ENCODE peak calls at places on chromosomes 5 and 9, in four cellular contexts. F is WTC11, M is HepG2, B is K562. K is an unnamed sample.

GRCh38 chr5:27944471-27944870 is 906.1 kb upstream of the CDH9 start:
- DNase-seq in B (no peak), F (no peak), M (no peak), K (no peak)

GRCh38 chr9:105132576-105132975 is 111.9 kb upstream of the SLC44A1 start:
- DNase-seq in B (no peak), M (peak), F (no peak), K (no peak)

GRCh38 chr9:98833090-98833956 is 25.9 kb downstream of the GALNT12 start:
- DNase-seq in F (no peak), B (peak), M (no peak), K (no peak)

GRCh38 chr5:83562817-83563557 is 91.4 kb downstream of the VCAN start:
- DNase-seq in B (no peak), M (peak), F (no peak), K (no peak)

GRCh38 chr5:166883016-166883415 is 1408.4 kb upstream of the WWC1 start:
- DNase-seq in F (no peak), M (no peak), B (no peak), K (no peak)

GRCh38 chr9:106916491-106917235 is 53.7 kb downstream of the ZNF462 start:
- DNase-seq in B (no peak), M (peak), F (no peak), K (no peak)

GRCh38 chr9:128048663-128049062 is 18.5 kb downstream of the NAIF1 start:
- DNase-seq in B (peak), F (no peak), M (no peak), K (no peak)

GRCh38 chr5:93395891-93396465 is 185.0 kb downstream of the NR2F1-AS1 start:
- DNase-seq in B (no peak), M (no peak), F (no peak), K (no peak)

GRCh38 chr9:37574241-37574721 is 1.9 kb downstream of the FBXO10 start:
- DNase-seq in M (no peak), F (no peak), B (no peak), K (peak)

DNA sequence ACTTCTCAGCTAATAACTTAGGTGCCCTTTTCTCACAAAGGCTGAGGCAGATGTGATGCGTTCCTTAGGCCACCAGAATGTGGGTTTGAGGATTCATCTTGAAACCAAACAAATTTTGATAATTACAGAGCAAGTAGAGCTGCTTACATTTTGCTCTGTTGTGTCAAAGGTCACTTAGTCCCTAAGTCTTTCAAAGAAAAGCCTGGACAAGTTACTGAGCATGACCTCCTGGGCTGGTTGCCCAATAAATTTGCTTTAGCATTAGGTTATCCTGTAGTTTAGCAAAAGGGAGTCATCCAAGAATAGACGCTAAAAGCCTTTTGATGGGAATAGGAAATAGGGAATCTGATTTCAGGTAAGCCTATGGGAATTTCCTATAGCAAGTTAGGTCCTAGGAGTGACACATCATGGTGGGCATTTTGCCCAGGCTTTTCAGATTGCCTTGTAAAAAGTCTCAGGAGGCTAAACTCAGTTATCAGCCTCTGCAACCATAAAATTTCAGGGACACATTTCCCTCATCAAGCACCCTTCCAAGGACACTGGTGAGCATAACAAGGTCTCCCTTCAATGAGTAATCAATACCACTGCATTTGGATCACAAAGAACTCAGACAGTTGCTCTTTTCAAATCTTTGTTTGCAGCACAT is 67.5 kb upstream of the RANBP3L start:
- DNase-seq in F (no peak), B (no peak), M (no peak), K (no peak)
- TF ChIP-seq ELF4 in F (no peak), B (no peak), M (no peak), K (no peak)

DNA sequence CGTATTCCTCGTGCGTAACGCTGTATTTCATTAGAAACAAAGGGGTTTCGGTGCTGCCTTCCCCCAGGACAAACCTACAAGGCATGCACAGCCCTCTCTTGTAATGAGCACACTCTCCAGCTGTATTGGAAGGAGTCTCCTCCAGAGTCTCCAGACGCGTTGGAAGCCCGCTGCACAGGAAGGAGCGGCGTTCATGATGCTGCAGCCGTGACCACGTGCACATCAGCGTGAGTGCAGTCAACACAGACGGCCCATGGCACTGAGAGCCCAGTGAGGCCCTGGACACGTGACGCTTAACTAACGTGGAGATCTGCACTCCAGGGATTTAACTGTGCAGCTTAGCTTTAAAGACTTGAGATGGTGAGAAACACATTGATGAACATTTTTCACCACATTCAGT is 209.0 kb upstream of the IRX1 start:
- DNase-seq in M (no peak), F (no peak), B (no peak), K (no peak)
- TF ChIP-seq ELF4 in M (no peak), F (no peak), B (no peak), K (no peak)

DNA sequence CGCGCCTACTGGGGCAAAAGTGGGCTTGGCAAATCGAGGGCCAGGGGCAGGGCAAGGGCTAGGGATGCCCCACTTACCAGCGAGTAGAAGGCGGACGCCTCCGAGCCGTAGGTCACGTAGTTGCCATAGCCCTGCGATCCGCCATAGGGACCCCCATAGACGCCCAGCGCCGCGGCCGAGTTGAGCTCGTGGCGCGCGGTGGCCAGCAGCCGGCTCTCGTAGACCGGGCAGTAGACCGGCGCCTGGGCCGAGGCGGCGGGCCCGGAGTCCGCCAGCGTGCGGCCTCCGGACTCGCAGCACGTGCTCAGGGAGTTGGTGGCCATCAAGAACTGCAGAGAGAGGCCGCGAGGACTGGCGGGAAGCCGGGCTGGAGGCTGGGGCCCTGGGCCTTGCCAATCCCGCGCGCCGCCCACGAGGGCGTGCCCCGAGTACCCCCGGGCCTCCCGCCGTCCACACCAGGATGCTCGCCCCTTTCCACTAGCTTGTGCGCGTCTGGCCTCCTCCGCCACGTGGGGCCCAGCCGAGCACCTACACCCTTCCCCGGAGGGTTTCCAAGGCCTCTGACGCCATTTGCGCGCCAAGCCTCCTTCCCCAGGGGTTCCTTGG is 891 bp downstream of the IRX4 start:
- DNase-seq in B (no peak), F (peak), M (no peak), K (no peak)
- TF ChIP-seq ELF4 in B (no peak), F (no peak), M (no peak), K (no peak)

GRCh38 chr9:32434892-32435291 is 50.4 kb downstream of the ACO1 start:
- DNase-seq in M (no peak), B (no peak), F (no peak), K (no peak)
- TF ChIP-seq ELF4 in M (no peak), B (no peak), F (no peak), K (no peak)

DNA sequence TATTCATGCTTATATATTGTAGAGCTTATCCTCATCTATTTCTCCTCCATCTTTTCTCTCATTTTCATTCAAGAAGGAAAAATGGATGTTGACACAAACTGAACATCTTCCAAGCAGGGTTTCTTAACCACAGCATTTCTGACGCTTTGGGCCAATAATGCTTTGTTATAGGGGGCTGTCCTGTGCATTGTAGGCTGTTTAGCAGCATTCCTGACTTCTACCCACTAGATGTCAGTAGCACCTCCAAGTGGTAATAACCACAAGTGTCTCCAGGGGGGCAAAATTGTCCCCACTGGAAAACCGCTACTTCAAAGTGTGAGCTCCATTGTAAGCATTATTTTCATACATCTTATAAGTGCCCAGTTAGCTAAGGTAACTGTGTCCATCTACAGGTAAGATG is 2.6 kb upstream of the TXNDC8 start:
- DNase-seq in F (peak), M (peak), B (no peak), K (no peak)
- TF ChIP-seq ELF4 in F (no peak), M (no peak), B (no peak), K (no peak)

DNA sequence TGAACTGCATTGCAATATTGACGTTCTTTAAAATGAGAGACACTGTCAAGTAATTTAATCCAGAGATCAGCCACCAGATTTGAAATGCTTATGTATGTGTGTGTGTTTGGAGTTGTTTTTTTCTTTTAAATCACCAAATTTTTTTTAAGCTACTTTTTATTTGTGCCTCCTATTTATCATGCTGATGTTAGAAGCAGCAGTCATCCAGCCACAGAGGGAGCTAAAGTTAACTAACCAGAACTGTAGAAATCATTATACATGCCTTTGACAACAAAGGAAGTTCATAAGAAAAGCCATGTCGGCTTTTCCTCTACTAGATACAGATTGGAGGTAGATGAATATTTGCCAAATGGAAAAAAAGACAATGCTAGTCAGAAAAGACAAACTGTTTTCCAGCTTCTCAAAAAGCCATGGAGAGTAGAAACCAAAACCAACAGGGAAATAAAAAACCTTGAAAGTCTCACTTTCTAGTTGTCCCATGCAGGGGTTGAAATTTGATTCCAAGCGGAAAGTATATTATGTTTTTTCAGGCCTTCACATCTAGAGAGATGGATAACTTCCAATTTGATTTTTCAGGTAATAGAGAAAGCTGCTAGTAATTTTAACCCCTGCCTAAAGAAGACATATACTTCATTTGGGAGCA is 4.5 kb downstream of the PURA start:
- DNase-seq in F (no peak), M (no peak), B (no peak), K (no peak)
- TF ChIP-seq ELF4 in F (no peak), M (no peak), B (no peak), K (no peak)

DNA sequence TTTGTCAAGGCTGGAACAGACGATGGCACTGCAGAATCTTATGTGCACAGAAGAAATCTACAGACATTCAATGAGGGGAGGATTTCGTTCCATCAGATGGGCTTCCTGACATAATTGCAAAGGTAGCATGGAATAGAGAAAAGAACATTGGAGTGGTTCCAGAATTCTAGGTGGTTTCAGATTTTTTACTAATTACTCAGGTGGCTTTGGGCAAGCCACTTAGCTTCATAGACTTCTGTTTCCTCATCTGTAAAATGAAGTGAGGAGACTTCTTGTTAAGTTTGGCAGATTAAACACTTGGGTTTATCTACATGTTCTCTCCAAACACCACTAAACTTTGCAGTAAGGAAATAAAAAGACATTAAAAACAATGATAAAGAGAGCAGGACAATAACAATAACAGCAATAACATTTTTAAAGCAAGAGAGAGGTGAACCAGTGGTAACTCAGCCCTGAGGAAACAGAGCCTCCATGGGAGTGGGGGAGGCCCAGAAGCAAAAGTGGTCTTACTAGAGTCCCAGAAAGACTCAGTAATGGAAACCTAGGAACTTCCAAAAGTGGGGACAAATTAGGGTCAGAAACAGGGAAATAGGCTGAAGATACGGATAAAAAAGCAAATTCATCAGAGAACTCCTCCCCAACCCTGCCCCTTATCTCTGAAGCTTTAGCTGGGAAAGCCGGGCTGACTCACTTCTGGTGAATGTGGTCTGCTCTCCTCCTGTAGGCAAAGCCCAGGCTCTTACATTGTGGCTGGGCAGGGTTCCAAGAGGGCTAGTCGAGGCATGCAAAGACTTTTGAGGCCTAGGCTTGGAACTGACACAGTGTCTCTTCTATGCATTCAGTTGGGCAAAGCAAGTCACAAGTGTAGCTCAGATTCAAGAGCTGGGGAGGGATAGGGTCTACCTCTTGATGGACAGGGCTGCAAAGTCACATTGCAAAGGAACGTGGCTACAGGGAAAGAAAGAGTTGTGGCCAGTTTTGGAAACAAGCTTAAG is 11.8 kb upstream of the ACTBL2 start:
- DNase-seq in F (no peak), B (peak), M (peak), K (peak)
- TF ChIP-seq ELF4 in F (no peak), B (no peak), M (no peak), K (no peak)

DNA sequence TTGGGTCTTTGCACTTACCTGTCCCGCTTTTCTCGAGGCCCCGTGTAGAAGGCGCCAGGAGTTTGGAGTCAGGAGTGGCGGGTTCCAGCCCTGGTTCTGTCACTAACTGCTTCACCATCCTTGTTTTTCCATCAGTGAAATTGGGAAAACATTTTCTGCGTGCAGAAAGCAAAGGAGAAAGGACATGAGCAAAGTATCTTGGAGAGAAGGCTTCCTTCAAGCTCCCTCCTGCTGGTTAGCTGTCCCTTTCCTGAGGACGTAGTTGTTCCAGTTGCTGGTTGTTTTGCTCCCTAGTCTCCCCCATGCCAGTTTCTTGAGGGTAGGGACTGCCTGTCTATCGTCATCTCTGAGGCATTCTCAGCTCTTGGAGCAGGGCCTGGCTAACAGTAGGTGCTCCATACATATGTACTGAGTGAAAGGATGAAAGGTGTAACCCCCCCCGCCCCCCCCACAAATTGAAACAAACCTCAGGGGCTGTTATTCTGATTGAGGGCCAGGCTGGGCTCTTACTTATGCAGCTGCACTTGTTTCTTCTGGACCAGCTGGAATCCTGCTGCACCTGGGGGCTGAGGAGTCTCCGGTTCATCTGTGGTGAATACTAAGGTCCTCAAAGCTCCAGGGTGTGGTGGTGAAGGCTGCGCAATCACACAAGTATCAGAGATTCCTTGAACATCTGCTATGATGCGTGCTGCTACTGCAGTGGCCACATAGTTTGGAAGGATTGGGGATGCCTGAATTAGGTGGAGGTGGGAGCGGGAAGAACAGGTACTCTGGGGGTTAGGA is 1.0 kb downstream of the SMIM3 start:
- DNase-seq in B (no peak), F (no peak), M (no peak), K (no peak)
- TF ChIP-seq ELF4 in B (no peak), F (no peak), M (no peak), K (no peak)

DNA sequence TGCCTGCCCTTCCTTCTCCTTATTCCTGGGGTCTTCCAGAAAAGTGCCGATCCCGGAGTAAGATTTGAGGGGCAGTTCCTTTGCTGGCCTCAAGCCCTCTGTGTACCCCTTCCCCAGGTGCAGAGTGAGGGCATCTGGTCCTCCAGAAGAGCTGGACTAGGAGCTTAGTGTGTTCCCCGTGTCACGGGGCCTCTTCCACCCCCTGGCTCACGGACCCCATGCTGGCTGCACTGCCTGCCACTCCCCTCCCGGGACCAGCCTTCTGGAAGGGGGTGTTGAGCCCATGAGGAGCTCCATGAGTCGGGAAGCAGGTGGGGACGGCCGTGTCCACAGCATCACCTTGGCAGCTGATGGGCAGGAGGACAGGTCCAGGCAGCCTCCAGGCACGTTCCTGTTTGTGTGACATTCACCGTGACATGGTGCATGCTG is 6.1 kb upstream of the LCN1 start:
- DNase-seq in M (no peak), B (no peak), F (peak), K (no peak)
- TF ChIP-seq ELF4 in M (no peak), B (no peak), F (no peak), K (no peak)

GRCh38 chr9:126641118-126641851 is 27.6 kb downstream of the LMX1B start:
- DNase-seq in M (no peak), F (no peak), B (no peak), K (no peak)
- TF ChIP-seq ELF4 in M (no peak), F (no peak), B (no peak), K (no peak)